ENCODE peak calls at places on chromosomes 16 and 17, in seven cellular contexts. One of them, this sample, is unnamed.
A peak's percentile ranks its signal among the peaks of the same experiment; 100 is the strongest.

GRCh38 chr16:50694206-50694605 is 800 bp downstream of the NOD2 start:
- DNase-seq in endothelial cell: no peak
- DNase-seq in WTC11: no peak
- DNase-seq in mesenchymal stem cell: no peak
- DNase-seq in fibroblast of pulmonary artery: no peak
- DNase-seq in NCI-H2227 treated with DMSO at 0.1 percent for 48 hours: no peak
- DNase-seq in HTR-8/SVneo: no peak
- DNase-seq in this sample: no peak

GRCh38 chr17:38428150-38428642 is at the start of gene ARHGAP23:
- DNase-seq in endothelial cell: no peak
- DNase-seq in WTC11: no peak
- DNase-seq in mesenchymal stem cell: peak; percentile 80
- DNase-seq in fibroblast of pulmonary artery: peak; percentile 81
- DNase-seq in NCI-H2227 treated with DMSO at 0.1 percent for 48 hours: no peak
- DNase-seq in HTR-8/SVneo: peak; percentile 91
- DNase-seq in this sample: no peak

GRCh38 chr16:79295746-79296145 is 304.8 kb downstream of the MAF start:
- DNase-seq in endothelial cell: no peak
- DNase-seq in WTC11: no peak
- DNase-seq in mesenchymal stem cell: no peak
- DNase-seq in fibroblast of pulmonary artery: no peak
- DNase-seq in NCI-H2227 treated with DMSO at 0.1 percent for 48 hours: no peak
- DNase-seq in HTR-8/SVneo: no peak
- DNase-seq in this sample: no peak

GRCh38 chr17:64004903-64005733 is 7.0 kb downstream of the PRR29 start:
- DNase-seq in endothelial cell: no peak
- DNase-seq in WTC11: no peak
- DNase-seq in mesenchymal stem cell: no peak
- DNase-seq in fibroblast of pulmonary artery: no peak
- DNase-seq in NCI-H2227 treated with DMSO at 0.1 percent for 48 hours: no peak
- DNase-seq in HTR-8/SVneo: no peak
- DNase-seq in this sample: no peak

GRCh38 chr17:45282683-45283644 is 21.1 kb upstream of the SPATA32 start:
- DNase-seq in endothelial cell: no peak
- DNase-seq in WTC11: no peak
- DNase-seq in mesenchymal stem cell: peak; percentile 95
- DNase-seq in fibroblast of pulmonary artery: peak; percentile 76
- DNase-seq in NCI-H2227 treated with DMSO at 0.1 percent for 48 hours: no peak
- DNase-seq in HTR-8/SVneo: no peak
- DNase-seq in this sample: no peak

GRCh38 chr16:50802000-50802399 is 60.1 kb downstream of the CYLD start:
- DNase-seq in endothelial cell: no peak
- DNase-seq in WTC11: no peak
- DNase-seq in mesenchymal stem cell: no peak
- DNase-seq in fibroblast of pulmonary artery: peak; percentile 24
- DNase-seq in NCI-H2227 treated with DMSO at 0.1 percent for 48 hours: no peak
- DNase-seq in HTR-8/SVneo: no peak
- DNase-seq in this sample: no peak

GRCh38 chr16:3857189-3858013 is 23.1 kb downstream of the CREBBP start:
- DNase-seq in endothelial cell: no peak
- DNase-seq in WTC11: no peak
- DNase-seq in mesenchymal stem cell: peak; percentile 88
- DNase-seq in fibroblast of pulmonary artery: peak; percentile 90
- DNase-seq in NCI-H2227 treated with DMSO at 0.1 percent for 48 hours: no peak
- DNase-seq in HTR-8/SVneo: no peak
- DNase-seq in this sample: no peak

GRCh38 chr17:39899215-39899614 is 19.2 kb downstream of the GSDMB start:
- DNase-seq in endothelial cell: no peak
- DNase-seq in WTC11: no peak
- DNase-seq in mesenchymal stem cell: no peak
- DNase-seq in fibroblast of pulmonary artery: no peak
- DNase-seq in NCI-H2227 treated with DMSO at 0.1 percent for 48 hours: no peak
- DNase-seq in HTR-8/SVneo: no peak
- DNase-seq in this sample: no peak

GRCh38 chr17:81309140-81309858 is 14.2 kb upstream of the SLC38A10 start:
- DNase-seq in endothelial cell: peak; percentile 47
- DNase-seq in WTC11: peak; percentile 64
- DNase-seq in mesenchymal stem cell: peak; percentile 84
- DNase-seq in fibroblast of pulmonary artery: peak; percentile 56
- DNase-seq in NCI-H2227 treated with DMSO at 0.1 percent for 48 hours: no peak
- DNase-seq in HTR-8/SVneo: peak; percentile 74
- DNase-seq in this sample: peak; percentile 72

GRCh38 chr17:4854181-4854681 is 21.1 kb downstream of the MINK1 start:
- DNase-seq in endothelial cell: no peak
- DNase-seq in WTC11: no peak
- DNase-seq in mesenchymal stem cell: no peak
- DNase-seq in fibroblast of pulmonary artery: no peak
- DNase-seq in NCI-H2227 treated with DMSO at 0.1 percent for 48 hours: no peak
- DNase-seq in HTR-8/SVneo: no peak
- DNase-seq in this sample: no peak

GRCh38 chr16:87702325-87702811 is 63.4 kb downstream of the KLHDC4 start:
- DNase-seq in endothelial cell: peak; percentile 73
- DNase-seq in WTC11: peak; percentile 74
- DNase-seq in mesenchymal stem cell: peak; percentile 36
- DNase-seq in fibroblast of pulmonary artery: peak; percentile 37
- DNase-seq in NCI-H2227 treated with DMSO at 0.1 percent for 48 hours: no peak
- DNase-seq in HTR-8/SVneo: peak; percentile 54
- DNase-seq in this sample: peak; percentile 48

GRCh38 chr16:24734382-24734781 is 4.9 kb downstream of the TNRC6A start:
- DNase-seq in endothelial cell: no peak
- DNase-seq in WTC11: no peak
- DNase-seq in mesenchymal stem cell: peak; percentile 54
- DNase-seq in fibroblast of pulmonary artery: peak; percentile 33
- DNase-seq in NCI-H2227 treated with DMSO at 0.1 percent for 48 hours: no peak
- DNase-seq in HTR-8/SVneo: no peak
- DNase-seq in this sample: no peak

GRCh38 chr16:83878838-83879237 is 20.1 kb upstream of the MLYCD start:
- DNase-seq in endothelial cell: no peak
- DNase-seq in WTC11: no peak
- DNase-seq in mesenchymal stem cell: peak; percentile 67
- DNase-seq in fibroblast of pulmonary artery: peak; percentile 75
- DNase-seq in NCI-H2227 treated with DMSO at 0.1 percent for 48 hours: peak; percentile 16
- DNase-seq in HTR-8/SVneo: peak; percentile 57
- DNase-seq in this sample: no peak

GRCh38 chr17:4719684-4720221 is 9.3 kb downstream of the ARRB2 start:
- DNase-seq in endothelial cell: no peak
- DNase-seq in WTC11: no peak
- DNase-seq in mesenchymal stem cell: no peak
- DNase-seq in fibroblast of pulmonary artery: peak; percentile 33
- DNase-seq in NCI-H2227 treated with DMSO at 0.1 percent for 48 hours: no peak
- DNase-seq in HTR-8/SVneo: no peak
- DNase-seq in this sample: no peak

GRCh38 chr17:1511756-1512321 is 4.6 kb downstream of the INPP5K start:
- DNase-seq in endothelial cell: no peak
- DNase-seq in WTC11: no peak
- DNase-seq in mesenchymal stem cell: no peak
- DNase-seq in fibroblast of pulmonary artery: peak; percentile 52
- DNase-seq in NCI-H2227 treated with DMSO at 0.1 percent for 48 hours: no peak
- DNase-seq in HTR-8/SVneo: no peak
- DNase-seq in this sample: no peak

GRCh38 chr16:23478566-23478965 is 25.6 kb upstream of the COG7 start:
- DNase-seq in endothelial cell: no peak
- DNase-seq in WTC11: no peak
- DNase-seq in mesenchymal stem cell: no peak
- DNase-seq in fibroblast of pulmonary artery: no peak
- DNase-seq in NCI-H2227 treated with DMSO at 0.1 percent for 48 hours: no peak
- DNase-seq in HTR-8/SVneo: no peak
- DNase-seq in this sample: no peak

GRCh38 chr17:76266244-76266938 is 1.2 kb downstream of the UBALD2 start:
- DNase-seq in endothelial cell: no peak
- DNase-seq in WTC11: no peak
- DNase-seq in mesenchymal stem cell: peak; percentile 58
- DNase-seq in fibroblast of pulmonary artery: peak; percentile 40
- DNase-seq in NCI-H2227 treated with DMSO at 0.1 percent for 48 hours: no peak
- DNase-seq in HTR-8/SVneo: no peak
- DNase-seq in this sample: no peak

GRCh38 chr17:34598161-34598776 is 18.9 kb downstream of the TMEM132E start:
- DNase-seq in endothelial cell: no peak
- DNase-seq in WTC11: peak; percentile 57
- DNase-seq in mesenchymal stem cell: no peak
- DNase-seq in fibroblast of pulmonary artery: no peak
- DNase-seq in NCI-H2227 treated with DMSO at 0.1 percent for 48 hours: no peak
- DNase-seq in HTR-8/SVneo: no peak
- DNase-seq in this sample: peak; percentile 76

GRCh38 chr16:16861546-16861945 is 482.6 kb downstream of the NPIPA7 start:
- DNase-seq in endothelial cell: peak; percentile 70
- DNase-seq in WTC11: peak; percentile 60
- DNase-seq in mesenchymal stem cell: peak; percentile 0
- DNase-seq in fibroblast of pulmonary artery: peak; percentile 21
- DNase-seq in NCI-H2227 treated with DMSO at 0.1 percent for 48 hours: peak; percentile 74
- DNase-seq in HTR-8/SVneo: no peak
- DNase-seq in this sample: peak; percentile 76

GRCh38 chr17:62666061-62666800 is 38.8 kb downstream of the MRC2 start:
- DNase-seq in endothelial cell: no peak
- DNase-seq in WTC11: no peak
- DNase-seq in mesenchymal stem cell: no peak
- DNase-seq in fibroblast of pulmonary artery: no peak
- DNase-seq in NCI-H2227 treated with DMSO at 0.1 percent for 48 hours: no peak
- DNase-seq in HTR-8/SVneo: no peak
- DNase-seq in this sample: no peak

GRCh38 chr17:81405382-81406005 is 10.2 kb downstream of the BAHCC1 start:
- DNase-seq in endothelial cell: no peak
- DNase-seq in WTC11: no peak
- DNase-seq in mesenchymal stem cell: peak; percentile 94
- DNase-seq in fibroblast of pulmonary artery: peak; percentile 96
- DNase-seq in NCI-H2227 treated with DMSO at 0.1 percent for 48 hours: no peak
- DNase-seq in HTR-8/SVneo: no peak
- DNase-seq in this sample: peak; percentile 51

GRCh38 chr16:495127-495748 is 32.3 kb upstream of the CAPN15 start:
- DNase-seq in endothelial cell: peak; percentile 61
- DNase-seq in WTC11: peak; percentile 73
- DNase-seq in mesenchymal stem cell: peak; percentile 60
- DNase-seq in fibroblast of pulmonary artery: peak; percentile 66
- DNase-seq in NCI-H2227 treated with DMSO at 0.1 percent for 48 hours: no peak
- DNase-seq in HTR-8/SVneo: peak; percentile 51
- DNase-seq in this sample: peak; percentile 46

GRCh38 chr16:75529056-75529905 is 6.6 kb downstream of the CHST5 start:
- DNase-seq in endothelial cell: no peak
- DNase-seq in WTC11: no peak
- DNase-seq in mesenchymal stem cell: no peak
- DNase-seq in fibroblast of pulmonary artery: no peak
- DNase-seq in NCI-H2227 treated with DMSO at 0.1 percent for 48 hours: no peak
- DNase-seq in HTR-8/SVneo: no peak
- DNase-seq in this sample: no peak

GRCh38 chr17:15651583-15652110 is 32.1 kb upstream of the FBXW10B start:
- DNase-seq in endothelial cell: no peak
- DNase-seq in WTC11: peak; percentile 42
- DNase-seq in mesenchymal stem cell: peak; percentile 99
- DNase-seq in fibroblast of pulmonary artery: peak; percentile 98
- DNase-seq in NCI-H2227 treated with DMSO at 0.1 percent for 48 hours: peak; percentile 89
- DNase-seq in HTR-8/SVneo: peak; percentile 99
- DNase-seq in this sample: peak; percentile 71

GRCh38 chr17:49984283-49984682 is 10.7 kb downstream of the DLX3 start:
- DNase-seq in endothelial cell: no peak
- DNase-seq in WTC11: no peak
- DNase-seq in mesenchymal stem cell: no peak
- DNase-seq in fibroblast of pulmonary artery: no peak
- DNase-seq in NCI-H2227 treated with DMSO at 0.1 percent for 48 hours: no peak
- DNase-seq in HTR-8/SVneo: no peak
- DNase-seq in this sample: no peak

GRCh38 chr17:50626037-50626574 is 8.6 kb upstream of the ABCC3 start:
- DNase-seq in endothelial cell: peak; percentile 88
- DNase-seq in WTC11: peak; percentile 88
- DNase-seq in mesenchymal stem cell: peak; percentile 75
- DNase-seq in fibroblast of pulmonary artery: peak; percentile 85
- DNase-seq in NCI-H2227 treated with DMSO at 0.1 percent for 48 hours: no peak
- DNase-seq in HTR-8/SVneo: peak; percentile 84
- DNase-seq in this sample: peak; percentile 88

GRCh38 chr17:66904760-66905637 is 59.5 kb upstream of the CACNG4 start:
- DNase-seq in endothelial cell: no peak
- DNase-seq in WTC11: no peak
- DNase-seq in mesenchymal stem cell: peak; percentile 16
- DNase-seq in fibroblast of pulmonary artery: peak; percentile 88
- DNase-seq in NCI-H2227 treated with DMSO at 0.1 percent for 48 hours: no peak
- DNase-seq in HTR-8/SVneo: peak; percentile 75
- DNase-seq in this sample: no peak

GRCh38 chr17:17146791-17147406 is 59.2 kb downstream of the PLD6 start:
- DNase-seq in endothelial cell: no peak
- DNase-seq in WTC11: peak; percentile 69
- DNase-seq in mesenchymal stem cell: no peak
- DNase-seq in fibroblast of pulmonary artery: no peak
- DNase-seq in NCI-H2227 treated with DMSO at 0.1 percent for 48 hours: no peak
- DNase-seq in HTR-8/SVneo: no peak
- DNase-seq in this sample: no peak

GRCh38 chr17:82121660-82122629 is 23.9 kb upstream of the FASN start:
- DNase-seq in endothelial cell: no peak
- DNase-seq in WTC11: no peak
- DNase-seq in mesenchymal stem cell: peak; percentile 64
- DNase-seq in fibroblast of pulmonary artery: no peak
- DNase-seq in NCI-H2227 treated with DMSO at 0.1 percent for 48 hours: no peak
- DNase-seq in HTR-8/SVneo: no peak
- DNase-seq in this sample: no peak

GRCh38 chr17:83148317-83149044 is 69.1 kb downstream of the METRNL start:
- DNase-seq in endothelial cell: no peak
- DNase-seq in WTC11: no peak
- DNase-seq in mesenchymal stem cell: no peak
- DNase-seq in fibroblast of pulmonary artery: no peak
- DNase-seq in NCI-H2227 treated with DMSO at 0.1 percent for 48 hours: no peak
- DNase-seq in HTR-8/SVneo: no peak
- DNase-seq in this sample: no peak

GRCh38 chr17:80393961-80394360 is 21.0 kb upstream of the ENDOV start:
- DNase-seq in endothelial cell: no peak
- DNase-seq in WTC11: no peak
- DNase-seq in mesenchymal stem cell: no peak
- DNase-seq in fibroblast of pulmonary artery: no peak
- DNase-seq in NCI-H2227 treated with DMSO at 0.1 percent for 48 hours: no peak
- DNase-seq in HTR-8/SVneo: no peak
- DNase-seq in this sample: no peak

GRCh38 chr16:57166951-57167350 is 18.9 kb downstream of the PSME3IP1 start:
- DNase-seq in endothelial cell: no peak
- DNase-seq in WTC11: no peak
- DNase-seq in mesenchymal stem cell: no peak
- DNase-seq in fibroblast of pulmonary artery: peak; percentile 54
- DNase-seq in NCI-H2227 treated with DMSO at 0.1 percent for 48 hours: no peak
- DNase-seq in HTR-8/SVneo: no peak
- DNase-seq in this sample: no peak

GRCh38 chr17:45221081-45221996 is at the start of gene FMNL1:
- DNase-seq in endothelial cell: no peak
- DNase-seq in WTC11: peak; percentile 65
- DNase-seq in mesenchymal stem cell: no peak
- DNase-seq in fibroblast of pulmonary artery: no peak
- DNase-seq in NCI-H2227 treated with DMSO at 0.1 percent for 48 hours: no peak
- DNase-seq in HTR-8/SVneo: no peak
- DNase-seq in this sample: peak; percentile 59

GRCh38 chr17:61284174-61284573 is 115.5 kb upstream of the TBX2 start:
- DNase-seq in endothelial cell: no peak
- DNase-seq in WTC11: no peak
- DNase-seq in mesenchymal stem cell: peak; percentile 98
- DNase-seq in fibroblast of pulmonary artery: peak; percentile 52
- DNase-seq in NCI-H2227 treated with DMSO at 0.1 percent for 48 hours: no peak
- DNase-seq in HTR-8/SVneo: peak; percentile 34
- DNase-seq in this sample: no peak

GRCh38 chr17:82103588-82104451 is 5.8 kb upstream of the FASN start:
- DNase-seq in endothelial cell: no peak
- DNase-seq in WTC11: peak; percentile 62
- DNase-seq in mesenchymal stem cell: no peak
- DNase-seq in fibroblast of pulmonary artery: no peak
- DNase-seq in NCI-H2227 treated with DMSO at 0.1 percent for 48 hours: no peak
- DNase-seq in HTR-8/SVneo: no peak
- DNase-seq in this sample: peak; percentile 80

GRCh38 chr17:49915670-49916069 is 53.3 kb upstream of the DLX4 start:
- DNase-seq in endothelial cell: no peak
- DNase-seq in WTC11: peak; percentile 38
- DNase-seq in mesenchymal stem cell: no peak
- DNase-seq in fibroblast of pulmonary artery: no peak
- DNase-seq in NCI-H2227 treated with DMSO at 0.1 percent for 48 hours: no peak
- DNase-seq in HTR-8/SVneo: no peak
- DNase-seq in this sample: no peak

GRCh38 chr16:27718767-27719445 is 169.0 kb downstream of the KATNIP start:
- DNase-seq in endothelial cell: no peak
- DNase-seq in WTC11: no peak
- DNase-seq in mesenchymal stem cell: no peak
- DNase-seq in fibroblast of pulmonary artery: no peak
- DNase-seq in NCI-H2227 treated with DMSO at 0.1 percent for 48 hours: no peak
- DNase-seq in HTR-8/SVneo: no peak
- DNase-seq in this sample: peak; percentile 78

GRCh38 chr16:46947900-46948547 is 25.4 kb downstream of the DNAJA2 start:
- DNase-seq in endothelial cell: peak; percentile 52
- DNase-seq in WTC11: peak; percentile 24
- DNase-seq in mesenchymal stem cell: peak; percentile 50
- DNase-seq in fibroblast of pulmonary artery: peak; percentile 67
- DNase-seq in NCI-H2227 treated with DMSO at 0.1 percent for 48 hours: peak; percentile 1
- DNase-seq in HTR-8/SVneo: peak; percentile 32
- DNase-seq in this sample: peak; percentile 31